ENCODE peak calls at places on chromosomes 6 and 20, in four cellular contexts. O, U, P and G are unnamed samples.
A peak's percentile ranks its signal among the peaks of the same experiment; 100 is the strongest.

GRCh38 chr6:170031096-170031471 is 259.8 kb downstream of the DLL1 start:
- DNase-seq in O (no peak), U (no peak), P (no peak), G (peak; percentile 24)

GRCh38 chr20:50991076-50991475 is 31.8 kb downstream of the KCNG1 start:
- DNase-seq in O (no peak), U (no peak), P (no peak), G (no peak)

GRCh38 chr6:157218371-157219198 is 104.7 kb downstream of the TMEM242 start:
- DNase-seq in O (no peak), U (no peak), P (no peak), G (no peak)

GRCh38 chr6:132007474-132008190 is 56.5 kb upstream of the CCN2 start:
- DNase-seq in O (no peak), U (no peak), P (no peak), G (no peak)

GRCh38 chr6:1104988-1105670 is 206.8 kb upstream of the FOXQ1 start:
- DNase-seq in O (no peak), U (no peak), P (no peak), G (no peak)

GRCh38 chr6:13282393-13283069 is 45.8 kb downstream of the TBC1D7 start:
- DNase-seq in O (no peak), U (no peak), P (no peak), G (no peak)

GRCh38 chr20:8914421-8914820 is 154.5 kb upstream of the PLCB4 start:
- DNase-seq in O (no peak), U (no peak), P (no peak), G (no peak)

GRCh38 chr20:51923611-51924010 is 121.3 kb upstream of the SALL4 start:
- DNase-seq in O (no peak), U (no peak), P (no peak), G (no peak)

GRCh38 chr6:138307816-138308727 is 69.6 kb upstream of the SMIM28 start:
- DNase-seq in O (no peak), U (no peak), P (no peak), G (no peak)

GRCh38 chr20:63191400-63191799 is 24.5 kb downstream of the YTHDF1 start:
- DNase-seq in O (no peak), U (no peak), P (peak; percentile 92), G (no peak)

GRCh38 chr6:160363016-160363996 is 15.1 kb downstream of the SLC22A3 start:
- DNase-seq in O (no peak), U (no peak), P (no peak), G (no peak)

GRCh38 chr6:47476794-47477496 is 644 bp upstream of the CD2AP start:
- DNase-seq in O (no peak), U (no peak), P (no peak), G (no peak)

GRCh38 chr6:43757966-43758616 is 11.9 kb upstream of the VEGFA start:
- DNase-seq in O (no peak), U (no peak), P (no peak), G (no peak)

GRCh38 chr6:153131037-153131981 is at the start of gene RGS17:
- DNase-seq in O (peak; percentile 16), U (peak; percentile 100), P (peak; percentile 81), G (peak; percentile 89)

GRCh38 chr6:34680802-34681515 is 15.6 kb downstream of the ILRUN start:
- DNase-seq in O (no peak), U (no peak), P (no peak), G (no peak)

GRCh38 chr6:131295081-131295480 is 159.8 kb downstream of the AKAP7 start:
- DNase-seq in O (no peak), U (no peak), P (no peak), G (no peak)

GRCh38 chr6:142474446-142475289 is 172.9 kb downstream of the ADGRG6 start:
- DNase-seq in O (peak; percentile 30), U (peak; percentile 47), P (peak; percentile 35), G (no peak)

GRCh38 chr6:131858765-131859490 is 51.1 kb downstream of the ENPP1 start:
- DNase-seq in O (no peak), U (no peak), P (no peak), G (no peak)

GRCh38 chr6:139336488-139336887 is 38.0 kb downstream of the CITED2 start:
- DNase-seq in O (no peak), U (no peak), P (no peak), G (no peak)

GRCh38 chr6:29011276-29011734 is 6.2 kb upstream of the ZNF311 start:
- DNase-seq in O (peak; percentile 50), U (peak; percentile 72), P (peak; percentile 59), G (peak; percentile 79)

GRCh38 chr6:41331401-41332150 is 3.8 kb upstream of the NCR2 start:
- DNase-seq in O (no peak), U (no peak), P (no peak), G (no peak)

GRCh38 chr6:12103158-12103557 is 91.0 kb downstream of the HIVEP1 start:
- DNase-seq in O (no peak), U (peak; percentile 35), P (no peak), G (no peak)

GRCh38 chr6:43951063-43951755 is 176.0 kb downstream of the MRPL14 start:
- DNase-seq in O (no peak), U (peak; percentile 83), P (peak; percentile 51), G (no peak)

GRCh38 chr6:61586934-61587537 is 699.0 kb downstream of the KHDRBS2 start:
- DNase-seq in O (no peak), U (no peak), P (no peak), G (no peak)

GRCh38 chr6:14807130-14807529 is 438.7 kb upstream of the JARID2 start:
- DNase-seq in O (no peak), U (no peak), P (no peak), G (no peak)

GRCh38 chr6:69868252-69868804 is 2.0 kb downstream of the COL19A1 start:
- DNase-seq in O (no peak), U (no peak), P (no peak), G (no peak)

GRCh38 chr6:109330263-109330662 is 52.0 kb downstream of the CD164 start:
- DNase-seq in O (no peak), U (no peak), P (no peak), G (no peak)

GRCh38 chr20:62621251-62622110 is 20.8 kb upstream of the SLCO4A1 start:
- DNase-seq in O (no peak), U (no peak), P (no peak), G (no peak)

GRCh38 chr20:32018269-32019155 is 8.3 kb downstream of the CCM2L start:
- DNase-seq in O (peak; percentile 34), U (peak; percentile 96), P (peak; percentile 88), G (no peak)

GRCh38 chr6:75376347-75377024 is 91.9 kb upstream of the TMEM30A start:
- DNase-seq in O (no peak), U (no peak), P (no peak), G (no peak)